ENCODE peak calls at places on chromosomes 5 and 9, in six cellular contexts. X, E, V, G, Z and U are unnamed samples.

GRCh38 chr9:36924071-36924470 is 110.0 kb downstream of the PAX5 start:
- DNase-seq in X (no peak), E (no peak), V (no peak), G (peak; percentile 87), Z (peak; percentile 5), U (no peak)

GRCh38 chr9:87324613-87325194 is 173.0 kb upstream of the DAPK1 start:
- DNase-seq in X (no peak), E (peak; percentile 2), V (peak; percentile 28), G (peak; percentile 60), Z (no peak), U (no peak)

GRCh38 chr5:56185777-56186311 is 47.3 kb downstream of the ANKRD55 start:
- DNase-seq in X (no peak), E (no peak), V (no peak), G (no peak), Z (no peak), U (no peak)

GRCh38 chr9:127980056-127980705 is 608 bp downstream of the EEIG1 start:
- DNase-seq in X (no peak), E (no peak), V (no peak), G (peak; percentile 2), Z (no peak), U (no peak)

GRCh38 chr5:94705427-94705826 is 87.0 kb downstream of the SLF1 start:
- DNase-seq in X (no peak), E (no peak), V (no peak), G (peak; percentile 54), Z (no peak), U (no peak)

GRCh38 chr9:36867672-36868471 is 166.2 kb downstream of the PAX5 start:
- DNase-seq in X (no peak), E (no peak), V (no peak), G (no peak), Z (no peak), U (no peak)

GRCh38 chr9:117734523-117735314 is 30.5 kb downstream of the TLR4 start:
- DNase-seq in X (no peak), E (no peak), V (no peak), G (no peak), Z (no peak), U (no peak)

GRCh38 chr5:82365744-82366228 is 87.6 kb upstream of the RPS23 start:
- DNase-seq in X (no peak), E (peak; percentile 74), V (no peak), G (peak; percentile 40), Z (peak; percentile 35), U (no peak)

GRCh38 chr5:16456103-16456832 is 9.3 kb downstream of the ZNF622 start:
- DNase-seq in X (no peak), E (no peak), V (no peak), G (peak; percentile 84), Z (no peak), U (peak; percentile 25)

GRCh38 chr9:73565833-73566465 is 414.3 kb downstream of the ANXA1 start:
- DNase-seq in X (no peak), E (no peak), V (no peak), G (peak; percentile 51), Z (no peak), U (peak; percentile 66)

GRCh38 chr9:133886563-133887501 is 105.3 kb downstream of the VAV2 start:
- DNase-seq in X (no peak), E (no peak), V (no peak), G (no peak), Z (no peak), U (no peak)

GRCh38 chr9:93126825-93127368 is 7.2 kb downstream of the NINJ1 start:
- DNase-seq in X (no peak), E (no peak), V (no peak), G (no peak), Z (no peak), U (peak; percentile 55)

GRCh38 chr9:81002242-81002641 is 687.1 kb downstream of the TLE1 start:
- DNase-seq in X (no peak), E (no peak), V (no peak), G (no peak), Z (no peak), U (no peak)

GRCh38 chr5:151267481-151268275 is 14.7 kb downstream of the GM2A start:
- DNase-seq in X (no peak), E (no peak), V (no peak), G (no peak), Z (no peak), U (no peak)